ENCODE peak calls at places on chromosome 12, in six cellular contexts. S is astrocyte of the spinal cord, Y is Calu3, U is GM13977, A is natural killer cell, N is AG09309. H is an unnamed sample.

GRCh38 chr12:104494137-104494815 is 37.5 kb downstream of the CHST11 start:
- DNase-seq in S (peak), Y (no peak), U (no peak), A (no peak), N (no peak), H (no peak)

GRCh38 chr12:106417926-106418910 is 60.7 kb downstream of the POLR3B start:
- DNase-seq in S (peak), Y (no peak), U (no peak), A (no peak), N (peak), H (no peak)

GRCh38 chr12:50598321-50598862 is 93.6 kb downstream of the DIP2B start:
- DNase-seq in S (peak), Y (no peak), U (peak), A (no peak), N (no peak), H (no peak)

GRCh38 chr12:130041983-130042812 is 120.1 kb upstream of the FZD10 start:
- DNase-seq in S (no peak), Y (no peak), U (peak), A (no peak), N (no peak), H (peak)

GRCh38 chr12:82400819-82401218 is 42.5 kb downstream of the METTL25 start:
- DNase-seq in S (no peak), Y (no peak), U (no peak), A (no peak), N (no peak), H (no peak)

GRCh38 chr12:48115957-48116356 is 3.2 kb upstream of the PFKM start:
- DNase-seq in S (no peak), Y (no peak), U (no peak), A (no peak), N (no peak), H (no peak)

GRCh38 chr12:106245767-106246166 is 2.1 kb downstream of the CKAP4 start:
- DNase-seq in S (peak), Y (peak), U (no peak), A (no peak), N (no peak), H (no peak)

GRCh38 chr12:69738351-69739286 is at the start of gene RAB3IP:
- DNase-seq in S (peak), Y (peak), U (peak), A (peak), N (no peak), H (peak)

GRCh38 chr12:20624718-20625117 is 70.4 kb upstream of the SLCO1C1 start:
- DNase-seq in S (peak), Y (peak), U (no peak), A (no peak), N (no peak), H (no peak)

GRCh38 chr12:81863406-81863805 is 104.3 kb upstream of the PPFIA2 start:
- DNase-seq in S (peak), Y (no peak), U (no peak), A (no peak), N (no peak), H (no peak)

GRCh38 chr12:94147991-94148840 is at the start of gene PLXNC1:
- DNase-seq in S (peak), Y (peak), U (peak), A (peak), N (no peak), H (peak)

GRCh38 chr12:75596406-75596805 is 85.0 kb upstream of the KRR1 start:
- DNase-seq in S (no peak), Y (no peak), U (no peak), A (no peak), N (no peak), H (no peak)

GRCh38 chr12:29782285-29782820 is 1.4 kb downstream of the TMTC1 start:
- DNase-seq in S (peak), Y (no peak), U (peak), A (no peak), N (peak), H (no peak)

GRCh38 chr12:76018111-76018510 is 13.5 kb downstream of the PHLDA1 start:
- DNase-seq in S (peak), Y (peak), U (no peak), A (no peak), N (no peak), H (no peak)

GRCh38 chr12:15789215-15790171 is at the start of gene EPS8:
- DNase-seq in S (peak), Y (peak), U (peak), A (peak), N (peak), H (peak)

GRCh38 chr12:111166779-111167540 is 201.9 kb downstream of the PHETA1 start:
- DNase-seq in S (no peak), Y (no peak), U (no peak), A (no peak), N (no peak), H (no peak)

GRCh38 chr12:31471061-31471460 is 119.9 kb downstream of the DENND5B start:
- DNase-seq in S (no peak), Y (no peak), U (no peak), A (no peak), N (no peak), H (no peak)

GRCh38 chr12:45612044-45612794 is 117.3 kb upstream of the ARID2 start:
- DNase-seq in S (peak), Y (no peak), U (no peak), A (no peak), N (no peak), H (no peak)

GRCh38 chr12:116402163-116402939 is 124.9 kb upstream of the MED13L start:
- DNase-seq in S (no peak), Y (no peak), U (no peak), A (no peak), N (no peak), H (no peak)

GRCh38 chr12:116404913-116405611 is 127.6 kb upstream of the MED13L start:
- DNase-seq in S (no peak), Y (no peak), U (no peak), A (no peak), N (no peak), H (no peak)

GRCh38 chr12:116403546-116403945 is 126.1 kb upstream of the MED13L start:
- DNase-seq in S (no peak), Y (no peak), U (no peak), A (no peak), N (no peak), H (no peak)

GRCh38 chr12:116408489-116409217 is 131.2 kb upstream of the MED13L start:
- DNase-seq in S (no peak), Y (no peak), U (no peak), A (no peak), N (no peak), H (no peak)

GRCh38 chr12:116406529-116406928 is 129.0 kb upstream of the MED13L start:
- DNase-seq in S (no peak), Y (peak), U (no peak), A (no peak), N (peak), H (no peak)
- TF ChIP-seq CTCF in S (no peak), Y (no peak), U (no peak), A (no peak), N (peak), H (no peak)

GRCh38 chr12:72278894-72279293 is 6.7 kb downstream of the TRHDE start:
- DNase-seq in S (no peak), Y (no peak), U (no peak), A (no peak), N (no peak), H (no peak)

GRCh38 chr12:72281145-72281544 is 9.0 kb downstream of the TRHDE start:
- DNase-seq in S (peak), Y (no peak), U (no peak), A (no peak), N (no peak), H (no peak)

GRCh38 chr12:72286526-72286925 is 14.4 kb downstream of the TRHDE start:
- DNase-seq in S (no peak), Y (no peak), U (no peak), A (no peak), N (no peak), H (no peak)

GRCh38 chr12:72285861-72286260 is 13.7 kb downstream of the TRHDE start:
- DNase-seq in S (no peak), Y (no peak), U (no peak), A (no peak), N (no peak), H (no peak)

GRCh38 chr12:72282721-72283120 is 10.6 kb downstream of the TRHDE start:
- DNase-seq in S (peak), Y (no peak), U (no peak), A (no peak), N (no peak), H (no peak)
- TF ChIP-seq CTCF in S (peak), Y (peak), U (peak), A (no peak), N (peak), H (peak)

DNA sequence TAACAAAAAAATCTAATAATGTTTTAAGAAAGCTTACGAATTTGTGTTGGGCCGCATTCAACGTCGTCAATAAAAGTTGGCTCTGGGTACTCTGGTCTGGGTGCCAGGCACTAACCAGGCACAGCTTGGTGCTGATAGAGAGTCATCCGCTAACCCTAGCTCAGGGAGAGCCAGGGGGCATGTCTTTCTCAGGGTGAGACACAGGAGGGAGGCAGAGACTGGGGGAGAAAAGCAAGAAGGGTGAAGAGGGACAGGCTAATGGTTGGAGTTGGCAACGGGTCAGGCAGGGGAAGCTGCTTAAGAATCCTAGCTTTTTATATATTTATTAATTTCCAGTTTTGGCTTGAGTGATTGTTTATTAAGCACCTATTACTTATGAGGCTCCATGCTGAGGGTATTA is 105.0 kb downstream of the CMKLR1 start:
- DNase-seq in S (no peak), Y (no peak), U (no peak), A (peak), N (peak), H (no peak)
- TF ChIP-seq CTCF in S (no peak), Y (no peak), U (peak), A (peak), N (peak), H (no peak)

GRCh38 chr12:97716356-97716755 is 253.8 kb downstream of the RMST start:
- DNase-seq in S (peak), Y (peak), U (no peak), A (no peak), N (no peak), H (no peak)
- TF ChIP-seq CTCF in S (peak), Y (peak), U (no peak), A (no peak), N (no peak), H (peak)

DNA sequence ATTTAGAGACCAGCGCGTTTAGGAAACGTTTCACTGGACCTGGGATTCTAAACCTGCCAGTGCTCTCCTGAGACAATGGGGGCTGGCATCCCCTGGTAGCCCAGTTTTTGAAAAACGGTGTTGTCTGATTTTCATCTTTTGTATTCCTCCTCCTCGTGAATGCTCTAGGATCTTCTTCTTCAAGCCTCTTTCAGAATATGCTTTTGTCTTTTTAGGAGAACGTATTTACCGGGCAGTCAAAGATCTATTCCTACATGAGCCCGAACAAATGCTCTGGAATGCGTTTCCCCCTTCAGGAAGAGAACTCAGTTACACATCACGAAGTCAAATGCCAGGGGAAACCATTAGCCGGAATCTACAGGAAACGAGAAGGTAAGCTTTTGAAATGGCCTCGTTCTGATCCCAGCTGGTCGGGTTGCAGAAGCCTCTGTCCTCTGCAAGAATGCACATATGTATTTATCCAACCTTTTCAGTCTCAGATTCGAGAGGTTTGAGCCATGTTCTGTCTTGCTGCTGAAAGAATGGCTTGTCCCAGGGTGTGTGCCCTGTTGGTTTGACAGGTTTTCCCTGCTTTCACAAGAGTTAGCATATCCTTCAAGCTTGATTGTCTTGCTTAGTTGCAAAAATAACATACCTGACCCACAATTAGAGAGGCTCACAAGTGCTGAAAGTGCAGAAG is 6.6 kb downstream of the KMT5A start:
- DNase-seq in S (peak), Y (no peak), U (no peak), A (no peak), N (no peak), H (no peak)
- TF ChIP-seq CTCF in S (no peak), Y (no peak), U (no peak), A (no peak), N (no peak), H (no peak)

GRCh38 chr12:65878540-65878939 is 54.3 kb downstream of the HMGA2 start:
- DNase-seq in S (no peak), Y (peak), U (no peak), A (no peak), N (no peak), H (no peak)
- TF ChIP-seq CTCF in S (peak), Y (no peak), U (no peak), A (no peak), N (peak), H (peak)

H was measured in progenitor cell of endocrine pancreas.